ENCODE peak calls at places on chromosomes 7 and 10, in five cellular contexts. One of them, this sample, is unnamed.

GRCh38 chr7:92737706-92738105 is 98.7 kb downstream of the CDK6 start:
- DNase-seq in body of pancreas: no peak
- DNase-seq in iPS-NIHi11: no peak
- DNase-seq in posterior vena cava: no peak
- DNase-seq in GF-D8: no peak
- DNase-seq in this sample: no peak

GRCh38 chr10:12656518-12657142 is 307.3 kb downstream of the CAMK1D start:
- DNase-seq in body of pancreas: peak; percentile 36
- DNase-seq in iPS-NIHi11: peak; percentile 61
- DNase-seq in posterior vena cava: no peak
- DNase-seq in GF-D8: peak; percentile 53
- DNase-seq in this sample: peak; percentile 53

GRCh38 chr10:248307-248706 is 113.1 kb downstream of the ZMYND11 start:
- DNase-seq in body of pancreas: no peak
- DNase-seq in iPS-NIHi11: no peak
- DNase-seq in posterior vena cava: no peak
- DNase-seq in GF-D8: no peak
- DNase-seq in this sample: no peak

GRCh38 chr7:50449881-50450690 is at the start of gene FIGNL1:
- DNase-seq in body of pancreas: peak; percentile 84
- DNase-seq in iPS-NIHi11: peak; percentile 82
- DNase-seq in posterior vena cava: peak; percentile 92
- DNase-seq in GF-D8: peak; percentile 76
- DNase-seq in this sample: peak; percentile 96

GRCh38 chr7:133789951-133790350 is 337.2 kb upstream of the LRGUK start:
- DNase-seq in body of pancreas: no peak
- DNase-seq in iPS-NIHi11: peak; percentile 6
- DNase-seq in posterior vena cava: no peak
- DNase-seq in GF-D8: no peak
- DNase-seq in this sample: no peak

GRCh38 chr7:63925626-63926460 is 72.8 kb upstream of the ZNF722 start:
- DNase-seq in body of pancreas: peak; percentile 96
- DNase-seq in iPS-NIHi11: no peak
- DNase-seq in posterior vena cava: peak; percentile 97
- DNase-seq in GF-D8: peak; percentile 91
- DNase-seq in this sample: peak; percentile 93

GRCh38 chr7:79453558-79454324 is at the start of gene MAGI2:
- DNase-seq in body of pancreas: peak; percentile 56
- DNase-seq in iPS-NIHi11: peak; percentile 57
- DNase-seq in posterior vena cava: peak; percentile 96
- DNase-seq in GF-D8: no peak
- DNase-seq in this sample: peak; percentile 86

GRCh38 chr10:11845113-11845512 is 22.0 kb downstream of the PROSER2 start:
- DNase-seq in body of pancreas: no peak
- DNase-seq in iPS-NIHi11: no peak
- DNase-seq in posterior vena cava: no peak
- DNase-seq in GF-D8: no peak
- DNase-seq in this sample: no peak

GRCh38 chr10:89555688-89556445 is 20.5 kb upstream of the SLC16A12 start:
- DNase-seq in body of pancreas: no peak
- DNase-seq in iPS-NIHi11: no peak
- DNase-seq in posterior vena cava: no peak
- DNase-seq in GF-D8: no peak
- DNase-seq in this sample: no peak

This sample was measured in D341Med.